ENCODE peak calls at places on chromosomes 11 and 22, in nine cellular contexts. E, K, P, S, B, F, L, N and Q are unnamed samples.

GRCh38 chr11:128544625-128545024 is 42.7 kb downstream of the ETS1 start:
- DNase-seq in E (no peak), P (no peak), K (no peak), L (no peak), F (no peak), N (peak; percentile 62), S (no peak), B (no peak), Q (no peak)

GRCh38 chr11:11701070-11701469 is 79.3 kb upstream of the GALNT18 start:
- DNase-seq in N (no peak), S (no peak), P (no peak), F (peak; percentile 6), K (no peak), E (no peak), B (no peak), L (no peak), Q (no peak)

GRCh38 chr22:41561788-41562187 is 978 bp downstream of the CSDC2 start:
- DNase-seq in L (no peak), B (no peak), P (no peak), K (no peak), N (no peak), E (no peak), F (no peak), S (no peak), Q (no peak)

GRCh38 chr11:113350646-113351045 is 36.3 kb downstream of the TTC12 start:
- DNase-seq in B (no peak), N (peak; percentile 29), L (no peak), P (no peak), S (no peak), E (no peak), K (no peak), F (no peak), Q (no peak)

GRCh38 chr11:129412501-129412900 is 36.9 kb downstream of the BARX2 start:
- DNase-seq in E (no peak), N (no peak), F (no peak), L (no peak), P (no peak), S (no peak), B (no peak), K (no peak), Q (no peak)

GRCh38 chr22:37777122-37777687 is 30.5 kb upstream of the GCAT start:
- DNase-seq in F (no peak), L (no peak), P (no peak), K (no peak), B (peak; percentile 66), E (no peak), N (peak; percentile 14), S (no peak), Q (no peak)

GRCh38 chr11:6498544-6498943 is 1.5 kb downstream of the DNHD1 start:
- DNase-seq in K (no peak), E (no peak), B (no peak), P (no peak), N (no peak), F (no peak), S (no peak), L (no peak), Q (no peak)

GRCh38 chr11:127875076-127875475 is 712.3 kb downstream of the ETS1 start:
- DNase-seq in B (no peak), N (no peak), F (no peak), S (no peak), L (no peak), K (no peak), E (no peak), P (no peak), Q (no peak)

GRCh38 chr22:32053165-32053755 is 10.2 kb downstream of the SLC5A1 start:
- DNase-seq in E (no peak), P (no peak), N (no peak), B (no peak), S (no peak), F (no peak), K (no peak), L (no peak), Q (no peak)